ENCODE peak calls at places on chromosome 7, in seven cellular contexts. S, J, Y, N, W, H and I are unnamed samples.

GRCh38 chr7:36749282-36749960 is 25.1 kb upstream of the AOAH start:
- DNase-seq in S (peak; percentile 29), J (no peak), Y (no peak), N (no peak), W (no peak), H (no peak), I (no peak)

GRCh38 chr7:54802841-54803240 is 43.8 kb upstream of the SEC61G start:
- DNase-seq in S (no peak), J (no peak), Y (no peak), N (no peak), W (no peak), H (no peak), I (no peak)

GRCh38 chr7:79553811-79554555 is 100.5 kb upstream of the MAGI2 start:
- DNase-seq in S (peak; percentile 29), J (no peak), Y (no peak), N (no peak), W (no peak), H (no peak), I (no peak)

GRCh38 chr7:148527717-148528168 is 62.8 kb upstream of the C7orf33 start:
- DNase-seq in S (peak; percentile 92), J (peak; percentile 21), Y (peak; percentile 81), N (peak; percentile 94), W (peak; percentile 81), H (peak; percentile 65), I (peak; percentile 66)

GRCh38 chr7:66953044-66953427 is 32.0 kb downstream of the TMEM248 start:
- DNase-seq in S (no peak), J (no peak), Y (no peak), N (no peak), W (no peak), H (no peak), I (no peak)

GRCh38 chr7:132930881-132931280 is 151.0 kb downstream of the CHCHD3 start:
- DNase-seq in S (peak; percentile 31), J (no peak), Y (no peak), N (peak; percentile 44), W (no peak), H (no peak), I (no peak)

GRCh38 chr7:19269301-19269700 is 124.1 kb upstream of the FERD3L start:
- DNase-seq in S (no peak), J (no peak), Y (no peak), N (no peak), W (no peak), H (no peak), I (no peak)

GRCh38 chr7:130894146-130895005 is 160.4 kb upstream of the KLF14 start:
- DNase-seq in S (peak; percentile 93), J (peak; percentile 81), Y (peak; percentile 73), N (peak; percentile 62), W (no peak), H (no peak), I (peak; percentile 66)

GRCh38 chr7:93717217-93717900 is 142.8 kb upstream of the CALCR start:
- DNase-seq in S (no peak), J (no peak), Y (no peak), N (no peak), W (no peak), H (no peak), I (no peak)

GRCh38 chr7:34652784-34653183 is 5.2 kb upstream of the NPSR1 start:
- DNase-seq in S (no peak), J (no peak), Y (no peak), N (no peak), W (no peak), H (no peak), I (no peak)

GRCh38 chr7:96397936-96398596 is 76.2 kb upstream of the SLC25A13 start:
- DNase-seq in S (no peak), J (no peak), Y (no peak), N (no peak), W (no peak), H (no peak), I (no peak)

GRCh38 chr7:36971515-36972139 is 247.3 kb upstream of the AOAH start:
- DNase-seq in S (peak; percentile 26), J (no peak), Y (peak; percentile 49), N (no peak), W (no peak), H (no peak), I (no peak)

GRCh38 chr7:137245186-137245585 is 98.3 kb downstream of the PTN start:
- DNase-seq in S (no peak), J (no peak), Y (no peak), N (no peak), W (no peak), H (no peak), I (no peak)

GRCh38 chr7:72919256-72919775 is 5.6 kb upstream of the POM121 start:
- DNase-seq in S (no peak), J (no peak), Y (no peak), N (no peak), W (no peak), H (no peak), I (no peak)

GRCh38 chr7:42854521-42855118 is 57.2 kb downstream of the C7orf25 start:
- DNase-seq in S (no peak), J (no peak), Y (no peak), N (no peak), W (no peak), H (no peak), I (no peak)

GRCh38 chr7:12865593-12865992 is 178.2 kb downstream of the ARL4A start:
- DNase-seq in S (no peak), J (no peak), Y (no peak), N (no peak), W (no peak), H (no peak), I (no peak)

GRCh38 chr7:12862146-12862545 is 174.7 kb downstream of the ARL4A start:
- DNase-seq in S (no peak), J (no peak), Y (no peak), N (no peak), W (no peak), H (no peak), I (no peak)

GRCh38 chr7:12866237-12866636 is 178.8 kb downstream of the ARL4A start:
- DNase-seq in S (no peak), J (no peak), Y (no peak), N (peak; percentile 31), W (no peak), H (no peak), I (no peak)

GRCh38 chr7:12864470-12865046 is 177.1 kb downstream of the ARL4A start:
- DNase-seq in S (no peak), J (no peak), Y (no peak), N (no peak), W (no peak), H (no peak), I (no peak)

GRCh38 chr7:12861070-12861469 is 173.6 kb downstream of the ARL4A start:
- DNase-seq in S (no peak), J (no peak), Y (peak; percentile 61), N (no peak), W (no peak), H (no peak), I (no peak)
- TF ChIP-seq EP300 in S (no peak), J (no peak), Y (no peak), N (no peak), W (no peak), H (no peak), I (no peak)

GRCh38 chr7:140229591-140230516 is 53.1 kb upstream of the KDM7A start:
- DNase-seq in S (no peak), J (no peak), Y (peak; percentile 63), N (no peak), W (no peak), H (no peak), I (no peak)
- TF ChIP-seq EP300 in S (no peak), J (no peak), Y (no peak), N (no peak), W (no peak), H (no peak), I (no peak)

DNA sequence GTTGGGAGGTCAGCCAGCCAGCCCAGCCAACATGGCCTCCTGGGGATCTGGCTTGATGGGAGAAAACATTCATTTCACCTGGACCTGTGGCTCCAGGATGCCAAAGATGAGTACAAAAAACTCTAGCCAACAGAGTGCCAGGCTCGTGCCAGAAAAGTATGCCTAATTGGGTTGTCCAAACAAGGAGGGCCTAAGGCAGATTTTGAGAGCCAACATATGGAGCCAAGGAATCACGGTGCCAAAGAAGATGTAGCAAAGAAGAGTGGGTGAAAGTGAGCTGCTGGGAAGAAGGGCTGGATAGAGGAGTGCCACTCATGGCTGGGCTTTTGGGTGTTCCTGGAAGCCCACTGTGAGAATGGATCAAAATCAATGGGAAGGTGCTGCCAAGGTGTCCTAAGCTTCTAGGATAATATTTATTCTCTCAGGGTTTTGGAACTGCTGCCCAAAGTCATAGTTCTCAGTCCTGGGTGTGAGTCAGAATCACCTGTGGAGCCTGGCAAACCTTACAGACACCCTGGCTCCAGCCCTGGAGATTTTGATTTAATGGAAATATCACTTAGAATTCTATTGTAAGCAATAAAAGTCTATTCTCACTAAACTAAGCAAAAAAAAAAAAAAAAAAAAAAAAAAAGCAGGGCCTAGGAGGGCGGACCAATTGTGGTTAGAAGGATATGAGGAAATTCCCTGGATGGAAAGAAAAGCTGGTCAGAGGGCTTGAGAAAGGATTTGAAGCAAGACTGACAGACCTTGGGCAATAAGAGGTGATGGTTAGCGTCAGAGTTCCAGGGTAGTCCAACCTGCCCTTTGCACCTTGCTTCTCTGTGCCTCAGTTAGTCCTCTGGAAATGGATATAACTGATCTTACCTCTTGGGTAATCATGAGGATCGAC is 182.2 kb upstream of the PRR15 start:
- DNase-seq in S (no peak), J (no peak), Y (no peak), N (no peak), W (no peak), H (no peak), I (no peak)
- TF ChIP-seq EP300 in S (no peak), J (no peak), Y (no peak), N (no peak), W (no peak), H (no peak), I (no peak)

GRCh38 chr7:116517626-116518025 is 7.2 kb upstream of the CAV1 start:
- DNase-seq in S (no peak), J (no peak), Y (no peak), N (no peak), W (no peak), H (no peak), I (no peak)
- TF ChIP-seq EP300 in S (no peak), J (no peak), Y (no peak), N (no peak), W (no peak), H (no peak), I (no peak)

DNA sequence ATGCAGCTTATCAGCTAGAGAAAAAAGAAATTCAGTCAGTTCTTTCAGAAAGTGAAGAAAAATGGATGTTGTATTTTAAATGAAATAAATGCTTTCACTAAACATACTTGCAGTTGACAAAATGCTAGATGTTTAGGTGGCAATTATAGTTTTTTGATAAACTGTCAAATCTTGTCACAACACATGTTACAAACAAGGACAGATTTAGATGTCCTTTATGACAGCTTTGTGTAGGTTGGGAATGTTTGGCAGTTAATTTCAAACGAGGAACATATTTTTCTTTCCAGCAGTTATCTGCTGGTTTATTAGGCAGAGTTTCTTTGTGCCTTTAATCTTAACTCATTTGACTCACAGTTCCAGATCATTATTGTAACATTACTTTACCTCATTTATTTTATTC is 3.1 kb upstream of the PRPS1L1 start:
- DNase-seq in S (no peak), J (no peak), Y (no peak), N (no peak), W (no peak), H (no peak), I (no peak)
- TF ChIP-seq EP300 in S (no peak), J (no peak), Y (no peak), N (no peak), W (no peak), H (no peak), I (no peak)

GRCh38 chr7:76293407-76293901 is 9.0 kb upstream of the HSPB1 start:
- DNase-seq in S (no peak), J (no peak), Y (no peak), N (no peak), W (no peak), H (no peak), I (no peak)
- TF ChIP-seq EP300 in S (no peak), J (no peak), Y (no peak), N (no peak), W (no peak), H (no peak), I (no peak)